ENCODE peak calls at places on chromosomes 16 and 17, in nine cellular contexts. One of them, this sample, is unnamed.

GRCh38 chr17:75897076-75898019 is 597 bp upstream of the TRIM65 start:
- DNase-seq in Daoy: no peak
- DNase-seq in left ventricle myocardium superior: no peak
- DNase-seq in fibroblast of pulmonary artery: no peak
- DNase-seq in heart left ventricle: no peak
- DNase-seq in GM06990: no peak
- DNase-seq in SJSA1: peak
- DNase-seq in NCI-H1105 treated with DMSO at 0.1 percent for 48 hours: no peak
- DNase-seq in progenitor cell of endocrine pancreas: no peak
- DNase-seq in this sample: no peak

GRCh38 chr17:45382226-45382625 is 50.4 kb downstream of the ARHGAP27 start:
- DNase-seq in SJSA1: no peak
- DNase-seq in Daoy: no peak
- DNase-seq in NCI-H1105 treated with DMSO at 0.1 percent for 48 hours: no peak
- DNase-seq in GM06990: no peak
- DNase-seq in heart left ventricle: no peak
- DNase-seq in progenitor cell of endocrine pancreas: no peak
- DNase-seq in left ventricle myocardium superior: no peak
- DNase-seq in fibroblast of pulmonary artery: no peak
- DNase-seq in this sample: no peak

GRCh38 chr16:84138824-84139627 is 6.0 kb downstream of the HSDL1 start:
- DNase-seq in GM06990: no peak
- DNase-seq in left ventricle myocardium superior: peak
- DNase-seq in progenitor cell of endocrine pancreas: no peak
- DNase-seq in fibroblast of pulmonary artery: peak
- DNase-seq in SJSA1: no peak
- DNase-seq in NCI-H1105 treated with DMSO at 0.1 percent for 48 hours: peak
- DNase-seq in heart left ventricle: peak
- DNase-seq in Daoy: peak
- DNase-seq in this sample: no peak

GRCh38 chr16:58020628-58021521 is 4.7 kb upstream of the MMP15 start:
- DNase-seq in progenitor cell of endocrine pancreas: peak
- DNase-seq in fibroblast of pulmonary artery: peak
- DNase-seq in left ventricle myocardium superior: peak
- DNase-seq in NCI-H1105 treated with DMSO at 0.1 percent for 48 hours: no peak
- DNase-seq in Daoy: no peak
- DNase-seq in SJSA1: no peak
- DNase-seq in GM06990: no peak
- DNase-seq in heart left ventricle: peak
- DNase-seq in this sample: no peak

GRCh38 chr17:8479431-8479947 is 43.8 kb downstream of the NDEL1 start:
- DNase-seq in NCI-H1105 treated with DMSO at 0.1 percent for 48 hours: no peak
- DNase-seq in SJSA1: no peak
- DNase-seq in fibroblast of pulmonary artery: peak
- DNase-seq in progenitor cell of endocrine pancreas: no peak
- DNase-seq in GM06990: no peak
- DNase-seq in left ventricle myocardium superior: peak
- DNase-seq in heart left ventricle: peak
- DNase-seq in Daoy: no peak
- DNase-seq in this sample: no peak

GRCh38 chr17:63042443-63042842 is 76.4 kb downstream of the TANC2 start:
- DNase-seq in Daoy: no peak
- DNase-seq in GM06990: no peak
- DNase-seq in NCI-H1105 treated with DMSO at 0.1 percent for 48 hours: no peak
- DNase-seq in left ventricle myocardium superior: no peak
- DNase-seq in fibroblast of pulmonary artery: no peak
- DNase-seq in progenitor cell of endocrine pancreas: no peak
- DNase-seq in heart left ventricle: no peak
- DNase-seq in SJSA1: no peak
- DNase-seq in this sample: no peak

GRCh38 chr16:31033709-31034492 is 543 bp downstream of the STX4 start:
- DNase-seq in NCI-H1105 treated with DMSO at 0.1 percent for 48 hours: peak
- DNase-seq in heart left ventricle: peak
- DNase-seq in SJSA1: peak
- DNase-seq in Daoy: peak
- DNase-seq in left ventricle myocardium superior: peak
- DNase-seq in GM06990: peak
- DNase-seq in progenitor cell of endocrine pancreas: peak
- DNase-seq in fibroblast of pulmonary artery: peak
- DNase-seq in this sample: no peak

GRCh38 chr16:7644171-7644570 is 311.5 kb downstream of the RBFOX1 start:
- DNase-seq in left ventricle myocardium superior: no peak
- DNase-seq in Daoy: no peak
- DNase-seq in SJSA1: no peak
- DNase-seq in fibroblast of pulmonary artery: no peak
- DNase-seq in progenitor cell of endocrine pancreas: no peak
- DNase-seq in GM06990: no peak
- DNase-seq in heart left ventricle: no peak
- DNase-seq in NCI-H1105 treated with DMSO at 0.1 percent for 48 hours: no peak
- DNase-seq in this sample: no peak

GRCh38 chr16:88468289-88469129 is 15.4 kb downstream of the ZFPM1 start:
- DNase-seq in heart left ventricle: no peak
- DNase-seq in GM06990: no peak
- DNase-seq in progenitor cell of endocrine pancreas: no peak
- DNase-seq in fibroblast of pulmonary artery: no peak
- DNase-seq in SJSA1: no peak
- DNase-seq in Daoy: peak
- DNase-seq in NCI-H1105 treated with DMSO at 0.1 percent for 48 hours: no peak
- DNase-seq in left ventricle myocardium superior: no peak
- DNase-seq in this sample: no peak

GRCh38 chr17:2369551-2370210 is 31.2 kb downstream of the MNT start:
- DNase-seq in GM06990: no peak
- DNase-seq in Daoy: no peak
- DNase-seq in progenitor cell of endocrine pancreas: no peak
- DNase-seq in left ventricle myocardium superior: no peak
- DNase-seq in SJSA1: no peak
- DNase-seq in fibroblast of pulmonary artery: peak
- DNase-seq in heart left ventricle: no peak
- DNase-seq in NCI-H1105 treated with DMSO at 0.1 percent for 48 hours: no peak
- DNase-seq in this sample: no peak

GRCh38 chr17:32621612-32622312 is 135.0 kb downstream of the CDK5R1 start:
- DNase-seq in Daoy: peak
- DNase-seq in heart left ventricle: no peak
- DNase-seq in progenitor cell of endocrine pancreas: no peak
- DNase-seq in left ventricle myocardium superior: no peak
- DNase-seq in fibroblast of pulmonary artery: no peak
- DNase-seq in NCI-H1105 treated with DMSO at 0.1 percent for 48 hours: no peak
- DNase-seq in GM06990: no peak
- DNase-seq in SJSA1: no peak
- DNase-seq in this sample: no peak

GRCh38 chr17:1918346-1919021 is 88.7 kb downstream of the RPA1 start:
- DNase-seq in progenitor cell of endocrine pancreas: no peak
- DNase-seq in GM06990: no peak
- DNase-seq in heart left ventricle: no peak
- DNase-seq in fibroblast of pulmonary artery: no peak
- DNase-seq in NCI-H1105 treated with DMSO at 0.1 percent for 48 hours: no peak
- DNase-seq in Daoy: no peak
- DNase-seq in left ventricle myocardium superior: no peak
- DNase-seq in SJSA1: no peak
- DNase-seq in this sample: no peak

GRCh38 chr17:38345743-38346142 is 2.0 kb upstream of the GPR179 start:
- DNase-seq in fibroblast of pulmonary artery: no peak
- DNase-seq in NCI-H1105 treated with DMSO at 0.1 percent for 48 hours: no peak
- DNase-seq in Daoy: no peak
- DNase-seq in heart left ventricle: no peak
- DNase-seq in progenitor cell of endocrine pancreas: no peak
- DNase-seq in SJSA1: no peak
- DNase-seq in left ventricle myocardium superior: no peak
- DNase-seq in GM06990: no peak
- DNase-seq in this sample: no peak

GRCh38 chr16:46885960-46886763 is 2.0 kb downstream of the GPT2 start:
- DNase-seq in SJSA1: no peak
- DNase-seq in left ventricle myocardium superior: peak
- DNase-seq in heart left ventricle: peak
- DNase-seq in NCI-H1105 treated with DMSO at 0.1 percent for 48 hours: no peak
- DNase-seq in Daoy: no peak
- DNase-seq in fibroblast of pulmonary artery: peak
- DNase-seq in progenitor cell of endocrine pancreas: no peak
- DNase-seq in GM06990: no peak
- DNase-seq in this sample: no peak

GRCh38 chr17:72561680-72562079 is 440.9 kb downstream of the SOX9 start:
- DNase-seq in left ventricle myocardium superior: no peak
- DNase-seq in progenitor cell of endocrine pancreas: no peak
- DNase-seq in Daoy: no peak
- DNase-seq in GM06990: no peak
- DNase-seq in heart left ventricle: no peak
- DNase-seq in NCI-H1105 treated with DMSO at 0.1 percent for 48 hours: no peak
- DNase-seq in fibroblast of pulmonary artery: no peak
- DNase-seq in SJSA1: no peak
- DNase-seq in this sample: no peak

GRCh38 chr16:70577256-70577698 is 53.7 kb downstream of the SF3B3 start:
- DNase-seq in SJSA1: peak
- DNase-seq in Daoy: peak
- DNase-seq in NCI-H1105 treated with DMSO at 0.1 percent for 48 hours: no peak
- DNase-seq in fibroblast of pulmonary artery: peak
- DNase-seq in progenitor cell of endocrine pancreas: no peak
- DNase-seq in GM06990: no peak
- DNase-seq in heart left ventricle: no peak
- DNase-seq in left ventricle myocardium superior: no peak
- DNase-seq in this sample: no peak

GRCh38 chr16:72291531-72291981 is 119.6 kb upstream of the PMFBP1 start:
- DNase-seq in heart left ventricle: no peak
- DNase-seq in NCI-H1105 treated with DMSO at 0.1 percent for 48 hours: no peak
- DNase-seq in progenitor cell of endocrine pancreas: no peak
- DNase-seq in SJSA1: peak
- DNase-seq in left ventricle myocardium superior: no peak
- DNase-seq in GM06990: no peak
- DNase-seq in Daoy: peak
- DNase-seq in fibroblast of pulmonary artery: peak
- DNase-seq in this sample: no peak

GRCh38 chr17:21228111-21228510 is 14.2 kb upstream of the TMEM11 start:
- DNase-seq in left ventricle myocardium superior: no peak
- DNase-seq in GM06990: no peak
- DNase-seq in fibroblast of pulmonary artery: no peak
- DNase-seq in heart left ventricle: no peak
- DNase-seq in NCI-H1105 treated with DMSO at 0.1 percent for 48 hours: no peak
- DNase-seq in SJSA1: no peak
- DNase-seq in progenitor cell of endocrine pancreas: no peak
- DNase-seq in Daoy: no peak
- DNase-seq in this sample: no peak

GRCh38 chr16:79169239-79169638 is 431.3 kb downstream of the MAF start:
- DNase-seq in SJSA1: no peak
- DNase-seq in GM06990: no peak
- DNase-seq in heart left ventricle: no peak
- DNase-seq in progenitor cell of endocrine pancreas: no peak
- DNase-seq in left ventricle myocardium superior: no peak
- DNase-seq in fibroblast of pulmonary artery: no peak
- DNase-seq in NCI-H1105 treated with DMSO at 0.1 percent for 48 hours: no peak
- DNase-seq in Daoy: no peak
- DNase-seq in this sample: no peak

GRCh38 chr17:77140878-77141767 is at the start of gene SEC14L1:
- DNase-seq in fibroblast of pulmonary artery: peak
- DNase-seq in heart left ventricle: peak
- DNase-seq in progenitor cell of endocrine pancreas: peak
- DNase-seq in Daoy: peak
- DNase-seq in left ventricle myocardium superior: peak
- DNase-seq in NCI-H1105 treated with DMSO at 0.1 percent for 48 hours: peak
- DNase-seq in GM06990: peak
- DNase-seq in SJSA1: peak
- DNase-seq in this sample: no peak

GRCh38 chr16:84115919-84116719 is 623 bp downstream of the MBTPS1 start:
- DNase-seq in heart left ventricle: peak
- DNase-seq in Daoy: peak
- DNase-seq in left ventricle myocardium superior: no peak
- DNase-seq in NCI-H1105 treated with DMSO at 0.1 percent for 48 hours: peak
- DNase-seq in GM06990: no peak
- DNase-seq in SJSA1: no peak
- DNase-seq in fibroblast of pulmonary artery: peak
- DNase-seq in progenitor cell of endocrine pancreas: no peak
- DNase-seq in this sample: no peak

GRCh38 chr17:74972107-74972972 is at the start of gene HID1:
- DNase-seq in heart left ventricle: peak
- DNase-seq in SJSA1: peak
- DNase-seq in NCI-H1105 treated with DMSO at 0.1 percent for 48 hours: peak
- DNase-seq in GM06990: peak
- DNase-seq in progenitor cell of endocrine pancreas: peak
- DNase-seq in fibroblast of pulmonary artery: no peak
- DNase-seq in Daoy: peak
- DNase-seq in left ventricle myocardium superior: peak
- DNase-seq in this sample: no peak

GRCh38 chr16:72978212-72978611 is 69.7 kb downstream of the ZFHX3 start:
- DNase-seq in NCI-H1105 treated with DMSO at 0.1 percent for 48 hours: no peak
- DNase-seq in heart left ventricle: no peak
- DNase-seq in fibroblast of pulmonary artery: peak
- DNase-seq in SJSA1: no peak
- DNase-seq in GM06990: no peak
- DNase-seq in left ventricle myocardium superior: no peak
- DNase-seq in progenitor cell of endocrine pancreas: no peak
- DNase-seq in Daoy: no peak
- DNase-seq in this sample: no peak

GRCh38 chr17:65155622-65156021 is 18.5 kb downstream of the RGS9 start:
- DNase-seq in Daoy: no peak
- DNase-seq in left ventricle myocardium superior: no peak
- DNase-seq in SJSA1: no peak
- DNase-seq in heart left ventricle: no peak
- DNase-seq in fibroblast of pulmonary artery: no peak
- DNase-seq in NCI-H1105 treated with DMSO at 0.1 percent for 48 hours: no peak
- DNase-seq in GM06990: no peak
- DNase-seq in progenitor cell of endocrine pancreas: no peak
- DNase-seq in this sample: no peak

GRCh38 chr17:15470536-15470935 is 3.1 kb upstream of the CDRT4 start:
- DNase-seq in fibroblast of pulmonary artery: no peak
- DNase-seq in heart left ventricle: no peak
- DNase-seq in Daoy: no peak
- DNase-seq in left ventricle myocardium superior: no peak
- DNase-seq in SJSA1: no peak
- DNase-seq in GM06990: no peak
- DNase-seq in progenitor cell of endocrine pancreas: no peak
- DNase-seq in NCI-H1105 treated with DMSO at 0.1 percent for 48 hours: no peak
- DNase-seq in this sample: no peak

GRCh38 chr17:50056961-50057330 is 1.0 kb downstream of the ITGA3 start:
- DNase-seq in fibroblast of pulmonary artery: peak
- DNase-seq in Daoy: peak
- DNase-seq in left ventricle myocardium superior: no peak
- DNase-seq in progenitor cell of endocrine pancreas: no peak
- DNase-seq in GM06990: no peak
- DNase-seq in SJSA1: peak
- DNase-seq in heart left ventricle: no peak
- DNase-seq in NCI-H1105 treated with DMSO at 0.1 percent for 48 hours: no peak
- DNase-seq in this sample: no peak

GRCh38 chr16:17515421-17516210 is 44.9 kb upstream of the XYLT1 start:
- DNase-seq in SJSA1: peak
- DNase-seq in NCI-H1105 treated with DMSO at 0.1 percent for 48 hours: no peak
- DNase-seq in fibroblast of pulmonary artery: peak
- DNase-seq in GM06990: no peak
- DNase-seq in progenitor cell of endocrine pancreas: no peak
- DNase-seq in left ventricle myocardium superior: no peak
- DNase-seq in Daoy: peak
- DNase-seq in heart left ventricle: no peak
- DNase-seq in this sample: no peak

GRCh38 chr16:73231969-73232554 is 184.1 kb upstream of the ZFHX3 start:
- DNase-seq in left ventricle myocardium superior: peak
- DNase-seq in fibroblast of pulmonary artery: peak
- DNase-seq in progenitor cell of endocrine pancreas: no peak
- DNase-seq in Daoy: peak
- DNase-seq in NCI-H1105 treated with DMSO at 0.1 percent for 48 hours: peak
- DNase-seq in SJSA1: no peak
- DNase-seq in GM06990: no peak
- DNase-seq in heart left ventricle: no peak
- DNase-seq in this sample: no peak

GRCh38 chr17:55722742-55723487 is at the start of gene TMEM100:
- DNase-seq in Daoy: peak
- DNase-seq in fibroblast of pulmonary artery: peak
- DNase-seq in SJSA1: peak
- DNase-seq in progenitor cell of endocrine pancreas: no peak
- DNase-seq in heart left ventricle: peak
- DNase-seq in GM06990: no peak
- DNase-seq in left ventricle myocardium superior: peak
- DNase-seq in NCI-H1105 treated with DMSO at 0.1 percent for 48 hours: no peak
- DNase-seq in this sample: no peak

GRCh38 chr17:45300060-45300751 is 16.6 kb downstream of the MAP3K14 start:
- DNase-seq in progenitor cell of endocrine pancreas: no peak
- DNase-seq in GM06990: peak
- DNase-seq in fibroblast of pulmonary artery: no peak
- DNase-seq in NCI-H1105 treated with DMSO at 0.1 percent for 48 hours: no peak
- DNase-seq in SJSA1: no peak
- DNase-seq in left ventricle myocardium superior: no peak
- DNase-seq in heart left ventricle: peak
- DNase-seq in Daoy: no peak
- DNase-seq in this sample: no peak

GRCh38 chr17:8935194-8935593 is 30.3 kb downstream of the PIK3R5 start:
- DNase-seq in GM06990: peak
- DNase-seq in progenitor cell of endocrine pancreas: no peak
- DNase-seq in left ventricle myocardium superior: no peak
- DNase-seq in Daoy: peak
- DNase-seq in SJSA1: peak
- DNase-seq in NCI-H1105 treated with DMSO at 0.1 percent for 48 hours: no peak
- DNase-seq in fibroblast of pulmonary artery: no peak
- DNase-seq in heart left ventricle: no peak
- DNase-seq in this sample: no peak

This sample was measured in NCI-H1417 treated with DMSO at 0.1 percent for 48 hours.